ENCODE peak calls at places on chromosomes 13 and 19, in eight cellular contexts. J, D, S, E, U, B, W and C are unnamed samples.

GRCh38 chr19:44640518-44640917 is 3.2 kb upstream of the PVR start:
- DNase-seq in J (peak; percentile 70), U (peak; percentile 22), E (no peak), B (peak; percentile 36), S (no peak), D (no peak), W (peak; percentile 71), C (no peak)

GRCh38 chr13:92259523-92259922 is 861.1 kb downstream of the GPC5 start:
- DNase-seq in U (no peak), E (no peak), W (no peak), S (no peak), J (no peak), D (no peak), B (peak; percentile 63), C (no peak)

GRCh38 chr19:23868630-23869029 is 46.1 kb upstream of the ZNF726 start:
- DNase-seq in J (no peak), W (no peak), D (no peak), S (no peak), U (no peak), B (no peak), E (no peak), C (no peak)

GRCh38 chr13:31444266-31444862 is 244.6 kb downstream of the B3GLCT start:
- DNase-seq in B (no peak), W (no peak), D (no peak), U (no peak), S (no peak), J (no peak), E (peak; percentile 31), C (no peak)

GRCh38 chr19:8505680-8506401 is 3.4 kb upstream of the PRAM1 start:
- DNase-seq in B (peak; percentile 63), J (peak; percentile 71), E (peak; percentile 85), D (peak; percentile 81), U (peak; percentile 78), W (peak; percentile 80), S (peak; percentile 84), C (peak; percentile 68)

GRCh38 chr19:32318884-32319520 is 26.4 kb upstream of the ZNF507 start:
- DNase-seq in J (no peak), E (no peak), B (peak; percentile 11), W (peak; percentile 34), S (no peak), U (peak; percentile 42), D (peak; percentile 75), C (no peak)

GRCh38 chr13:44088911-44089851 is 209.5 kb downstream of the LACC1 start:
- DNase-seq in W (peak; percentile 12), J (no peak), U (no peak), S (no peak), D (no peak), B (no peak), E (no peak), C (no peak)

GRCh38 chr19:2315818-2316353 is 7.9 kb upstream of the LINGO3 start:
- DNase-seq in E (peak; percentile 61), U (peak; percentile 78), W (peak; percentile 72), J (peak; percentile 68), D (no peak), B (no peak), S (peak; percentile 89), C (peak; percentile 79)

GRCh38 chr19:34588846-34589245 is 88.1 kb downstream of the SCGB2B2 start:
- DNase-seq in U (no peak), B (no peak), J (no peak), D (no peak), E (no peak), S (no peak), W (no peak), C (no peak)

GRCh38 chr19:46408611-46409039 is 4.7 kb downstream of the CCDC8 start:
- DNase-seq in E (peak; percentile 84), W (peak; percentile 60), D (no peak), B (peak; percentile 59), U (no peak), J (no peak), S (peak; percentile 87), C (peak; percentile 89)

GRCh38 chr19:57786286-57786685 is 16.8 kb downstream of the ZNF586 start:
- DNase-seq in D (no peak), E (no peak), S (no peak), W (no peak), U (no peak), B (no peak), J (no peak), C (no peak)

GRCh38 chr13:108777421-108778420 is 148.3 kb downstream of the MYO16 start:
- DNase-seq in U (no peak), J (no peak), W (no peak), S (no peak), E (no peak), D (peak; percentile 47), B (no peak), C (no peak)

GRCh38 chr13:110915874-110916670 is 1.2 kb upstream of the ANKRD10 start:
- DNase-seq in U (peak; percentile 57), S (no peak), W (peak; percentile 90), J (peak; percentile 18), D (no peak), B (peak; percentile 70), E (no peak), C (no peak)

GRCh38 chr13:106109391-106109791 is 426.1 kb downstream of the EFNB2 start:
- DNase-seq in S (no peak), W (peak; percentile 31), J (peak; percentile 44), B (no peak), U (no peak), E (no peak), D (no peak), C (no peak)